ENCODE peak calls at places on chromosomes 11 and 22, in five cellular contexts. One of them, this sample, is unnamed.

GRCh38 chr22:22893891-22894739 is 6.5 kb downstream of the IGLL5 start:
- DNase-seq in substantia nigra: no peak
- DNase-seq in stimulated activated CD4-positive, alpha-beta T cell treated with anti-CD3 and anti-CD28 coated beads, Interleukin-12 subunit alpha, Interleukin-12 subunit beta, amount 100 ng/mL, for 48 hours: no peak
- DNase-seq in uterus: no peak
- DNase-seq in fibroblast of lung: no peak
- DNase-seq in this sample: no peak

GRCh38 chr11:26144309-26144690 is 187.6 kb upstream of the ANO3 start:
- DNase-seq in fibroblast of lung: no peak
- DNase-seq in uterus: no peak
- DNase-seq in stimulated activated CD4-positive, alpha-beta T cell treated with anti-CD3 and anti-CD28 coated beads, Interleukin-12 subunit alpha, Interleukin-12 subunit beta, amount 100 ng/mL, for 48 hours: no peak
- DNase-seq in substantia nigra: no peak
- DNase-seq in this sample: no peak

GRCh38 chr11:93737904-93738612 is 3.2 kb downstream of the TAF1D start:
- DNase-seq in stimulated activated CD4-positive, alpha-beta T cell treated with anti-CD3 and anti-CD28 coated beads, Interleukin-12 subunit alpha, Interleukin-12 subunit beta, amount 100 ng/mL, for 48 hours: no peak
- DNase-seq in substantia nigra: no peak
- DNase-seq in uterus: no peak
- DNase-seq in fibroblast of lung: peak
- DNase-seq in this sample: no peak

GRCh38 chr22:29479417-29480261 is at the start of gene NEFH:
- DNase-seq in stimulated activated CD4-positive, alpha-beta T cell treated with anti-CD3 and anti-CD28 coated beads, Interleukin-12 subunit alpha, Interleukin-12 subunit beta, amount 100 ng/mL, for 48 hours: no peak
- DNase-seq in substantia nigra: peak
- DNase-seq in uterus: no peak
- DNase-seq in fibroblast of lung: no peak
- DNase-seq in this sample: no peak

GRCh38 chr11:61021661-61022212 is 50.3 kb downstream of the CD6 start:
- DNase-seq in uterus: no peak
- DNase-seq in fibroblast of lung: no peak
- DNase-seq in stimulated activated CD4-positive, alpha-beta T cell treated with anti-CD3 and anti-CD28 coated beads, Interleukin-12 subunit alpha, Interleukin-12 subunit beta, amount 100 ng/mL, for 48 hours: peak
- DNase-seq in substantia nigra: no peak
- DNase-seq in this sample: peak

GRCh38 chr22:27476729-27477128 is 324.8 kb downstream of the MN1 start:
- DNase-seq in uterus: no peak
- DNase-seq in substantia nigra: no peak
- DNase-seq in stimulated activated CD4-positive, alpha-beta T cell treated with anti-CD3 and anti-CD28 coated beads, Interleukin-12 subunit alpha, Interleukin-12 subunit beta, amount 100 ng/mL, for 48 hours: no peak
- DNase-seq in fibroblast of lung: peak
- DNase-seq in this sample: peak

GRCh38 chr11:96827164-96827563 is 437.4 kb downstream of the JRKL start:
- DNase-seq in stimulated activated CD4-positive, alpha-beta T cell treated with anti-CD3 and anti-CD28 coated beads, Interleukin-12 subunit alpha, Interleukin-12 subunit beta, amount 100 ng/mL, for 48 hours: no peak
- DNase-seq in uterus: no peak
- DNase-seq in substantia nigra: no peak
- DNase-seq in fibroblast of lung: peak
- DNase-seq in this sample: no peak

GRCh38 chr22:46262449-46263207 is 515 bp downstream of the PKDREJ start:
- DNase-seq in stimulated activated CD4-positive, alpha-beta T cell treated with anti-CD3 and anti-CD28 coated beads, Interleukin-12 subunit alpha, Interleukin-12 subunit beta, amount 100 ng/mL, for 48 hours: no peak
- DNase-seq in substantia nigra: peak
- DNase-seq in uterus: peak
- DNase-seq in fibroblast of lung: peak
- DNase-seq in this sample: peak

GRCh38 chr11:9922806-9923205 is 258.9 kb downstream of the SWAP70 start:
- DNase-seq in substantia nigra: no peak
- DNase-seq in stimulated activated CD4-positive, alpha-beta T cell treated with anti-CD3 and anti-CD28 coated beads, Interleukin-12 subunit alpha, Interleukin-12 subunit beta, amount 100 ng/mL, for 48 hours: no peak
- DNase-seq in uterus: no peak
- DNase-seq in fibroblast of lung: peak
- DNase-seq in this sample: no peak

GRCh38 chr11:15889972-15890371 is 466.4 kb downstream of the SOX6 start:
- DNase-seq in uterus: no peak
- DNase-seq in fibroblast of lung: peak
- DNase-seq in stimulated activated CD4-positive, alpha-beta T cell treated with anti-CD3 and anti-CD28 coated beads, Interleukin-12 subunit alpha, Interleukin-12 subunit beta, amount 100 ng/mL, for 48 hours: no peak
- DNase-seq in substantia nigra: no peak
- DNase-seq in this sample: no peak

GRCh38 chr11:112795142-112795815 is 165.9 kb upstream of the NCAM1 start:
- DNase-seq in substantia nigra: peak
- DNase-seq in stimulated activated CD4-positive, alpha-beta T cell treated with anti-CD3 and anti-CD28 coated beads, Interleukin-12 subunit alpha, Interleukin-12 subunit beta, amount 100 ng/mL, for 48 hours: no peak
- DNase-seq in fibroblast of lung: peak
- DNase-seq in uterus: peak
- DNase-seq in this sample: no peak

GRCh38 chr11:129247129-129247528 is 55.0 kb upstream of the ARHGAP32 start:
- DNase-seq in uterus: no peak
- DNase-seq in stimulated activated CD4-positive, alpha-beta T cell treated with anti-CD3 and anti-CD28 coated beads, Interleukin-12 subunit alpha, Interleukin-12 subunit beta, amount 100 ng/mL, for 48 hours: no peak
- DNase-seq in fibroblast of lung: peak
- DNase-seq in substantia nigra: no peak
- DNase-seq in this sample: no peak

GRCh38 chr11:17846852-17847453 is 112.4 kb downstream of the KCNC1 start:
- DNase-seq in substantia nigra: peak
- DNase-seq in stimulated activated CD4-positive, alpha-beta T cell treated with anti-CD3 and anti-CD28 coated beads, Interleukin-12 subunit alpha, Interleukin-12 subunit beta, amount 100 ng/mL, for 48 hours: no peak
- DNase-seq in fibroblast of lung: peak
- DNase-seq in uterus: no peak
- DNase-seq in this sample: no peak

GRCh38 chr11:59574467-59574866 is 41.1 kb downstream of the OSBP start:
- DNase-seq in stimulated activated CD4-positive, alpha-beta T cell treated with anti-CD3 and anti-CD28 coated beads, Interleukin-12 subunit alpha, Interleukin-12 subunit beta, amount 100 ng/mL, for 48 hours: no peak
- DNase-seq in uterus: no peak
- DNase-seq in fibroblast of lung: peak
- DNase-seq in substantia nigra: no peak
- DNase-seq in this sample: no peak

GRCh38 chr11:88411265-88411664 is 73.7 kb upstream of the CTSC start:
- DNase-seq in substantia nigra: no peak
- DNase-seq in uterus: no peak
- DNase-seq in stimulated activated CD4-positive, alpha-beta T cell treated with anti-CD3 and anti-CD28 coated beads, Interleukin-12 subunit alpha, Interleukin-12 subunit beta, amount 100 ng/mL, for 48 hours: no peak
- DNase-seq in fibroblast of lung: peak
- DNase-seq in this sample: no peak

GRCh38 chr22:27667121-27667843 is 134.3 kb downstream of the MN1 start:
- DNase-seq in fibroblast of lung: peak
- DNase-seq in uterus: no peak
- DNase-seq in stimulated activated CD4-positive, alpha-beta T cell treated with anti-CD3 and anti-CD28 coated beads, Interleukin-12 subunit alpha, Interleukin-12 subunit beta, amount 100 ng/mL, for 48 hours: no peak
- DNase-seq in substantia nigra: no peak
- DNase-seq in this sample: no peak

GRCh38 chr11:130020323-130020722 is 17.7 kb upstream of the PRDM10 start:
- DNase-seq in uterus: no peak
- DNase-seq in stimulated activated CD4-positive, alpha-beta T cell treated with anti-CD3 and anti-CD28 coated beads, Interleukin-12 subunit alpha, Interleukin-12 subunit beta, amount 100 ng/mL, for 48 hours: no peak
- DNase-seq in substantia nigra: no peak
- DNase-seq in fibroblast of lung: peak
- DNase-seq in this sample: no peak

GRCh38 chr11:67434395-67434881 is 3.0 kb downstream of the PTPRCAP start:
- DNase-seq in stimulated activated CD4-positive, alpha-beta T cell treated with anti-CD3 and anti-CD28 coated beads, Interleukin-12 subunit alpha, Interleukin-12 subunit beta, amount 100 ng/mL, for 48 hours: no peak
- DNase-seq in substantia nigra: no peak
- DNase-seq in fibroblast of lung: no peak
- DNase-seq in uterus: no peak
- DNase-seq in this sample: no peak

GRCh38 chr11:121212696-121213567 is 79.6 kb upstream of the SC5D start:
- DNase-seq in stimulated activated CD4-positive, alpha-beta T cell treated with anti-CD3 and anti-CD28 coated beads, Interleukin-12 subunit alpha, Interleukin-12 subunit beta, amount 100 ng/mL, for 48 hours: no peak
- DNase-seq in uterus: no peak
- DNase-seq in fibroblast of lung: no peak
- DNase-seq in substantia nigra: no peak
- DNase-seq in this sample: no peak

GRCh38 chr11:34890812-34891211 is 25.4 kb downstream of the APIP start:
- DNase-seq in fibroblast of lung: peak
- DNase-seq in uterus: no peak
- DNase-seq in stimulated activated CD4-positive, alpha-beta T cell treated with anti-CD3 and anti-CD28 coated beads, Interleukin-12 subunit alpha, Interleukin-12 subunit beta, amount 100 ng/mL, for 48 hours: no peak
- DNase-seq in substantia nigra: no peak
- DNase-seq in this sample: no peak

GRCh38 chr11:64327993-64328392 is 10.1 kb downstream of the PRDX5 start:
- DNase-seq in stimulated activated CD4-positive, alpha-beta T cell treated with anti-CD3 and anti-CD28 coated beads, Interleukin-12 subunit alpha, Interleukin-12 subunit beta, amount 100 ng/mL, for 48 hours: no peak
- DNase-seq in fibroblast of lung: no peak
- DNase-seq in substantia nigra: no peak
- DNase-seq in uterus: no peak
- DNase-seq in this sample: no peak

GRCh38 chr11:110907629-110908028 is 195.4 kb upstream of the ARHGAP20 start:
- DNase-seq in uterus: no peak
- DNase-seq in substantia nigra: no peak
- DNase-seq in stimulated activated CD4-positive, alpha-beta T cell treated with anti-CD3 and anti-CD28 coated beads, Interleukin-12 subunit alpha, Interleukin-12 subunit beta, amount 100 ng/mL, for 48 hours: no peak
- DNase-seq in fibroblast of lung: peak
- DNase-seq in this sample: no peak

GRCh38 chr11:109197656-109198055 is 224.3 kb upstream of the C11orf87 start:
- DNase-seq in stimulated activated CD4-positive, alpha-beta T cell treated with anti-CD3 and anti-CD28 coated beads, Interleukin-12 subunit alpha, Interleukin-12 subunit beta, amount 100 ng/mL, for 48 hours: no peak
- DNase-seq in substantia nigra: no peak
- DNase-seq in uterus: no peak
- DNase-seq in fibroblast of lung: peak
- DNase-seq in this sample: no peak

GRCh38 chr22:24699861-24700260 is 74.7 kb downstream of the PIWIL3 start:
- DNase-seq in uterus: no peak
- DNase-seq in substantia nigra: no peak
- DNase-seq in fibroblast of lung: no peak
- DNase-seq in stimulated activated CD4-positive, alpha-beta T cell treated with anti-CD3 and anti-CD28 coated beads, Interleukin-12 subunit alpha, Interleukin-12 subunit beta, amount 100 ng/mL, for 48 hours: no peak
- DNase-seq in this sample: no peak

GRCh38 chr11:19670030-19670761 is 42.4 kb upstream of the NAV2 start:
- DNase-seq in uterus: peak
- DNase-seq in stimulated activated CD4-positive, alpha-beta T cell treated with anti-CD3 and anti-CD28 coated beads, Interleukin-12 subunit alpha, Interleukin-12 subunit beta, amount 100 ng/mL, for 48 hours: no peak
- DNase-seq in fibroblast of lung: peak
- DNase-seq in substantia nigra: no peak
- DNase-seq in this sample: no peak

GRCh38 chr11:57658023-57658361 is 430 bp downstream of the CLP1 start:
- DNase-seq in fibroblast of lung: no peak
- DNase-seq in substantia nigra: no peak
- DNase-seq in stimulated activated CD4-positive, alpha-beta T cell treated with anti-CD3 and anti-CD28 coated beads, Interleukin-12 subunit alpha, Interleukin-12 subunit beta, amount 100 ng/mL, for 48 hours: no peak
- DNase-seq in uterus: no peak
- DNase-seq in this sample: no peak

GRCh38 chr11:118623291-118623655 is 15.9 kb downstream of the PHLDB1 start:
- DNase-seq in substantia nigra: no peak
- DNase-seq in uterus: peak
- DNase-seq in fibroblast of lung: peak
- DNase-seq in stimulated activated CD4-positive, alpha-beta T cell treated with anti-CD3 and anti-CD28 coated beads, Interleukin-12 subunit alpha, Interleukin-12 subunit beta, amount 100 ng/mL, for 48 hours: no peak
- DNase-seq in this sample: peak

GRCh38 chr11:8342821-8343681 is 79.4 kb upstream of the LMO1 start:
- DNase-seq in fibroblast of lung: no peak
- DNase-seq in substantia nigra: no peak
- DNase-seq in uterus: no peak
- DNase-seq in stimulated activated CD4-positive, alpha-beta T cell treated with anti-CD3 and anti-CD28 coated beads, Interleukin-12 subunit alpha, Interleukin-12 subunit beta, amount 100 ng/mL, for 48 hours: no peak
- DNase-seq in this sample: no peak

GRCh38 chr11:88175707-88176066 is 444 bp upstream of the RAB38 start:
- DNase-seq in fibroblast of lung: peak
- DNase-seq in substantia nigra: no peak
- DNase-seq in stimulated activated CD4-positive, alpha-beta T cell treated with anti-CD3 and anti-CD28 coated beads, Interleukin-12 subunit alpha, Interleukin-12 subunit beta, amount 100 ng/mL, for 48 hours: no peak
- DNase-seq in uterus: no peak
- DNase-seq in this sample: no peak

GRCh38 chr11:87137711-87138110 is 100.0 kb downstream of the TMEM135 start:
- DNase-seq in stimulated activated CD4-positive, alpha-beta T cell treated with anti-CD3 and anti-CD28 coated beads, Interleukin-12 subunit alpha, Interleukin-12 subunit beta, amount 100 ng/mL, for 48 hours: no peak
- DNase-seq in substantia nigra: no peak
- DNase-seq in uterus: no peak
- DNase-seq in fibroblast of lung: peak
- DNase-seq in this sample: no peak

GRCh38 chr22:36355362-36355761 is 32.4 kb downstream of the MYH9 start:
- DNase-seq in fibroblast of lung: no peak
- DNase-seq in stimulated activated CD4-positive, alpha-beta T cell treated with anti-CD3 and anti-CD28 coated beads, Interleukin-12 subunit alpha, Interleukin-12 subunit beta, amount 100 ng/mL, for 48 hours: no peak
- DNase-seq in substantia nigra: no peak
- DNase-seq in uterus: no peak
- DNase-seq in this sample: no peak

GRCh38 chr11:63682045-63682915 is 980 bp downstream of the RTN3 start:
- DNase-seq in substantia nigra: peak
- DNase-seq in stimulated activated CD4-positive, alpha-beta T cell treated with anti-CD3 and anti-CD28 coated beads, Interleukin-12 subunit alpha, Interleukin-12 subunit beta, amount 100 ng/mL, for 48 hours: no peak
- DNase-seq in uterus: peak
- DNase-seq in fibroblast of lung: no peak
- DNase-seq in this sample: no peak